ENCODE peak calls at places on chromosomes 7 and 10, in five cellular contexts. P is SHP77; F is cerebellum; U is RCC 7860; K is CD4-positive, alpha-beta T cell. G is an unnamed sample.
A peak's percentile ranks its signal among the peaks of the same experiment; 100 is the strongest.

GRCh38 chr10:86007171-86007570 is 359.4 kb downstream of the GRID1 start:
- DNase-seq in P (no peak), F (no peak), U (no peak), K (no peak), G (no peak)

GRCh38 chr10:12448340-12448728 is 99.0 kb downstream of the CAMK1D start:
- DNase-seq in P (no peak), F (no peak), U (no peak), K (no peak), G (no peak)

GRCh38 chr7:1248077-1248458 is 15.4 kb downstream of the UNCX start:
- DNase-seq in P (no peak), F (no peak), U (no peak), K (no peak), G (no peak)

GRCh38 chr10:18113881-18114280 is 26.3 kb upstream of the CACNB2 start:
- DNase-seq in P (no peak), F (no peak), U (no peak), K (no peak), G (no peak)

GRCh38 chr7:27169658-27170493 is 4.2 kb downstream of the HOXA10 start:
- DNase-seq in P (no peak), F (no peak), U (peak; percentile 80), K (no peak), G (peak; percentile 84)

GRCh38 chr10:43254881-43255643 is 11.8 kb downstream of the RASGEF1A start:
- DNase-seq in P (no peak), F (no peak), U (no peak), K (no peak), G (no peak)

GRCh38 chr7:24152356-24152755 is 131.6 kb upstream of the NPY start:
- DNase-seq in P (no peak), F (no peak), U (no peak), K (no peak), G (no peak)

GRCh38 chr10:132410056-132410778 is 13.2 kb downstream of the PWWP2B start:
- DNase-seq in P (no peak), F (no peak), U (no peak), K (no peak), G (no peak)

GRCh38 chr7:158114056-158114850 is 473.4 kb downstream of the PTPRN2 start:
- DNase-seq in P (no peak), F (no peak), U (no peak), K (no peak), G (peak; percentile 53)

GRCh38 chr10:30986027-30986672 is 45.5 kb downstream of the ZNF438 start:
- DNase-seq in P (no peak), F (no peak), U (no peak), K (no peak), G (no peak)

GRCh38 chr7:19119901-19120486 is 2.6 kb upstream of the TWIST1 start:
- DNase-seq in P (no peak), F (no peak), U (no peak), K (no peak), G (no peak)

GRCh38 chr7:149838992-149839408 is 825 bp downstream of the ZNF862 start:
- DNase-seq in P (no peak), F (no peak), U (peak; percentile 27), K (no peak), G (no peak)

GRCh38 chr10:110821508-110821907 is 50.2 kb upstream of the PDCD4 start:
- DNase-seq in P (no peak), F (no peak), U (no peak), K (no peak), G (peak; percentile 72)

GRCh38 chr10:21888959-21889358 is 114.6 kb downstream of the DNAJC1 start:
- DNase-seq in P (no peak), F (no peak), U (no peak), K (no peak), G (no peak)

GRCh38 chr7:144384555-144385245 is 18.8 kb downstream of the NOBOX start:
- DNase-seq in P (no peak), F (no peak), U (peak; percentile 91), K (no peak), G (no peak)

GRCh38 chr7:128108641-128109423 is 77.6 kb upstream of the LRRC4 start:
- DNase-seq in P (no peak), F (no peak), U (no peak), K (no peak), G (peak; percentile 64)

GRCh38 chr10:128898133-128898915 is 568.7 kb upstream of the MGMT start:
- DNase-seq in P (no peak), F (no peak), U (no peak), K (no peak), G (no peak)

GRCh38 chr7:5422324-5423271 is 1.0 kb downstream of the TNRC18 start:
- DNase-seq in P (no peak), F (peak; percentile 21), U (no peak), K (no peak), G (peak; percentile 83)

GRCh38 chr7:29806131-29806792 is at the start of gene WIPF3:
- DNase-seq in P (no peak), F (peak; percentile 27), U (no peak), K (no peak), G (peak; percentile 46)

GRCh38 chr10:128530301-128530700 is 404.1 kb upstream of the MKI67 start:
- DNase-seq in P (no peak), F (no peak), U (no peak), K (no peak), G (no peak)

GRCh38 chr10:14578060-14578952 is 196.4 kb downstream of the FAM107B start:
- DNase-seq in P (no peak), F (no peak), U (peak; percentile 43), K (no peak), G (no peak)

GRCh38 chr7:129825005-129825553 is 127.7 kb downstream of the UBE2H start:
- DNase-seq in P (peak; percentile 95), F (peak; percentile 83), U (peak; percentile 90), K (no peak), G (peak; percentile 77)

GRCh38 chr7:114539575-114539974 is 125.0 kb downstream of the FOXP2 start:
- DNase-seq in P (peak; percentile 26), F (no peak), U (no peak), K (no peak), G (no peak)

GRCh38 chr10:132630666-132631347 is 93.2 kb downstream of the INPP5A start:
- DNase-seq in P (no peak), F (no peak), U (no peak), K (no peak), G (peak; percentile 91)

GRCh38 chr7:2982831-2983230 is 60.8 kb downstream of the CARD11 start:
- DNase-seq in P (no peak), F (no peak), U (no peak), K (peak; percentile 38), G (peak; percentile 50)

GRCh38 chr7:4189151-4189570 is 492.9 kb upstream of the FOXK1 start:
- DNase-seq in P (peak; percentile 48), F (peak; percentile 85), U (no peak), K (no peak), G (peak; percentile 93)

GRCh38 chr7:86914468-86915054 is 144.9 kb downstream of the ELAPOR2 start:
- DNase-seq in P (no peak), F (no peak), U (no peak), K (no peak), G (no peak)

GRCh38 chr10:131137223-131137622 is 174.3 kb downstream of the TCERG1L start:
- DNase-seq in P (no peak), F (no peak), U (no peak), K (no peak), G (no peak)

GRCh38 chr7:17380696-17381662 is 82.5 kb downstream of the AHR start:
- DNase-seq in P (no peak), F (no peak), U (no peak), K (no peak), G (no peak)

GRCh38 chr7:135803143-135803542 is 54.5 kb upstream of the FAM180A start:
- DNase-seq in P (no peak), F (no peak), U (no peak), K (no peak), G (no peak)

GRCh38 chr10:49596493-49596809 is 13.7 kb upstream of the SLC18A3 start:
- DNase-seq in P (no peak), F (no peak), U (no peak), K (no peak), G (no peak)

GRCh38 chr7:50214141-50214670 is 90.3 kb upstream of the IKZF1 start:
- DNase-seq in P (no peak), F (no peak), U (no peak), K (no peak), G (no peak)

GRCh38 chr10:35324196-35324595 is 12.1 kb upstream of the CCNY start:
- DNase-seq in P (no peak), F (no peak), U (no peak), K (no peak), G (no peak)

GRCh38 chr7:21198929-21199328 is 229.0 kb upstream of the SP4 start:
- DNase-seq in P (no peak), F (no peak), U (no peak), K (no peak), G (no peak)

GRCh38 chr7:38070718-38071117 is 107.3 kb upstream of the STARD3NL start:
- DNase-seq in P (peak; percentile 41), F (peak; percentile 15), U (no peak), K (no peak), G (no peak)

GRCh38 chr10:70775679-70776454 is 9.3 kb downstream of the TBATA start:
- DNase-seq in P (no peak), F (no peak), U (no peak), K (no peak), G (peak; percentile 46)

GRCh38 chr10:80278480-80278879 is 11.0 kb downstream of the MAT1A start:
- DNase-seq in P (no peak), F (no peak), U (no peak), K (no peak), G (no peak)

GRCh38 chr10:112379635-112380296 is 5.8 kb downstream of the ACSL5 start:
- DNase-seq in P (no peak), F (no peak), U (peak; percentile 94), K (no peak), G (no peak)

G was measured in aorta.